ENCODE peak calls at places on chromosome 15, in six cellular contexts. X, I, T, F, G and Y are unnamed samples.

GRCh38 chr15:70281261-70281810 is 183.6 kb upstream of the TLE3 start:
- DNase-seq in X (no peak), F (no peak), I (no peak), T (no peak), G (no peak), Y (no peak)

GRCh38 chr15:31338879-31339557 is 12.4 kb downstream of the KLF13 start:
- DNase-seq in G (peak; percentile 90), T (peak; percentile 50), F (peak; percentile 88), X (no peak), I (no peak), Y (peak; percentile 40)

GRCh38 chr15:50183112-50183794 is 1.3 kb downstream of the SLC27A2 start:
- DNase-seq in G (no peak), F (no peak), I (no peak), T (no peak), X (no peak), Y (no peak)

GRCh38 chr15:85750319-85750806 is 44.4 kb downstream of the KLHL25 start:
- DNase-seq in T (peak; percentile 24), X (no peak), I (no peak), G (peak; percentile 89), F (no peak), Y (no peak)

GRCh38 chr15:99542828-99543227 is 23.0 kb upstream of the MEF2A start:
- DNase-seq in G (peak; percentile 21), F (no peak), X (no peak), T (no peak), I (no peak), Y (no peak)

GRCh38 chr15:101152914-101153313 is 98.9 kb downstream of the CHSY1 start:
- DNase-seq in X (no peak), G (no peak), T (peak; percentile 55), F (no peak), I (no peak), Y (no peak)

GRCh38 chr15:35723852-35724251 is 177.9 kb upstream of the DPH6 start:
- DNase-seq in F (no peak), T (no peak), G (no peak), I (no peak), X (no peak), Y (no peak)

GRCh38 chr15:97410907-97411575 is 549.5 kb upstream of the ARRDC4 start:
- DNase-seq in X (no peak), G (no peak), T (no peak), I (no peak), F (no peak), Y (no peak)

GRCh38 chr15:80699981-80700380 is 4.9 kb downstream of the ABHD17C start:
- DNase-seq in F (peak; percentile 35), G (no peak), X (no peak), I (no peak), T (no peak), Y (no peak)

GRCh38 chr15:65081758-65082157 is 5.2 kb downstream of the KBTBD13 start:
- DNase-seq in F (no peak), I (no peak), G (no peak), T (no peak), X (no peak), Y (no peak)

GRCh38 chr15:62391565-62392262 is 226.6 kb upstream of the C2CD4B start:
- DNase-seq in F (peak; percentile 12), T (peak; percentile 61), I (peak; percentile 35), X (peak; percentile 50), G (peak; percentile 65), Y (peak; percentile 20)
- TF ChIP-seq CTCF in F (peak; percentile 48), T (no peak), I (peak; percentile 35), X (no peak), G (no peak), Y (no peak)

DNA sequence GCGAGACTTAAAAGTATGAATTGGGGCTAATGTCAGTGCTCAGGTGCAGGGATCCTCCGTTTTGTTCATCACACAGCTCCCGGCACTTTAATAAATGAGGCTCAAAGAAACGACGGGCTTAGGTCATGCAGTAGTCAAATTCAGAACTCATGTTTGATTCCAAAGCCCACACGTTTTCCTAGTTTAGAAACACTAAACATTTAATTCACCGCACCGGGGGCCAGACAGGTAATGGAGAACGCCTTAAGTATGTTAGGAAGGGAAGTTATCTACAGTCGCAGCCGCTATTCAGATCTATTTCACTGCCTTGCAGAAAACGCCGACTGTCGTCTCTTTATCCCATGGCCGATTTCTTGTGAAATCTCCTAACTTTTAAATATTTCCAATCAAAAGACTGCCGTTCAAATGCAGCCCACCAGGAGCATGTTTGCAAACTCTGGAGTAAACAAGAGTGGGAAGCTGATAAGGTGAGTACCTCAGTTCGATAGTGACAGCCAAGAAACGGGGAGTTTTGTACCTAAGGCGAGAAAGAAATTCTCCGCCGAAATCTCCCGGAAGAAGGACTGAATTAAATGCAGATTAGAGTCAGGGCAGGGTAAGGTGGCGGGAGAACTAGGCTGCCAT is 569 bp downstream of the HIGD2B start:
- DNase-seq in G (peak; percentile 0), T (no peak), F (no peak), X (no peak), I (no peak), Y (no peak)
- TF ChIP-seq CTCF in G (no peak), T (peak; percentile 17), F (peak; percentile 28), X (no peak), I (no peak), Y (no peak)

GRCh38 chr15:74807302-74807701 is 5.3 kb upstream of the LMAN1L start:
- DNase-seq in F (no peak), I (no peak), T (no peak), X (no peak), G (no peak), Y (no peak)
- TF ChIP-seq CTCF in F (no peak), I (no peak), T (no peak), X (no peak), G (no peak), Y (no peak)

DNA sequence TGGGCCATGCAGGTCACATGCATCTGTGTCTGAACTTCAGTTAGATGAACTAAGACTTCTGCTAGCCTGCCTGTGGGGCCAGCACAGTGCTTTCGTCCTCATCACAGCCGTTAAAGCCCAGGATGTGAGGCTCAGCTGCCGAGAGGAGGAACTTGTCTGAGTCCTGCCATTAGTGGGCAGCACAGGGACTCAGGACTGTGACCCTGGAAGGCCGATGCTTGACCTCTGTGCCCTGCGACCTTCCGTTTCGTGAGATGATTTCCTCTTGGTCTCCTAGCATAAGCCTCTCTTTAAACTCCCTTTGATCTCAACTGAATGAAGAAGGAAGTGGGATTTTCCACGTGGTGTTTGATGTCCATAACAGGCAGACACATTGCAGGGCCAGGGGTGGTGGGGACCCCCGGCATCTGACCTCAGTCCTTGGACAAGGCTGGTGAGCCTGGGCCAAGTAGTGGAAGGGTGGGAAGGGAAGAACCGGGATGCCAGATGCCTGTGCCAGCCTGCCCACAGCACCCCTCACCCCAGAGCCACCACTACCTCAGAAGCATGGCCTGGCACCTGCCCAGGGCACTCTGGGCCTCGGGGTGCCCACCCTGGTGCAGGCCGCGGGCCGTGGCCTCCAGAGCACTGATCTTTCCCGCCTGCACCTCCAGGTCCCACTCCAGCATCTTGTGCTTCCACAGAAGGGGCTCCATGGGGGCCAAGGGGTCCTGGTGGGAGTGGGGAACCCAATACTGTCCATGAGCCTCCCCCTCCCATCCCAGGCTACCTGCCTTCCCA is 21.6 kb downstream of the PLA2G4B start:
- DNase-seq in F (no peak), X (no peak), T (no peak), I (no peak), G (no peak), Y (no peak)
- TF ChIP-seq CTCF in F (peak; percentile 34), X (no peak), T (no peak), I (no peak), G (no peak), Y (no peak)

GRCh38 chr15:39874890-39875549 is 45.0 kb downstream of the GPR176 start:
- DNase-seq in I (no peak), G (peak; percentile 67), T (peak; percentile 30), F (peak; percentile 31), X (peak; percentile 10), Y (no peak)
- TF ChIP-seq CTCF in I (peak; percentile 55), G (peak; percentile 71), T (peak; percentile 33), F (peak; percentile 77), X (peak; percentile 49), Y (no peak)

DNA sequence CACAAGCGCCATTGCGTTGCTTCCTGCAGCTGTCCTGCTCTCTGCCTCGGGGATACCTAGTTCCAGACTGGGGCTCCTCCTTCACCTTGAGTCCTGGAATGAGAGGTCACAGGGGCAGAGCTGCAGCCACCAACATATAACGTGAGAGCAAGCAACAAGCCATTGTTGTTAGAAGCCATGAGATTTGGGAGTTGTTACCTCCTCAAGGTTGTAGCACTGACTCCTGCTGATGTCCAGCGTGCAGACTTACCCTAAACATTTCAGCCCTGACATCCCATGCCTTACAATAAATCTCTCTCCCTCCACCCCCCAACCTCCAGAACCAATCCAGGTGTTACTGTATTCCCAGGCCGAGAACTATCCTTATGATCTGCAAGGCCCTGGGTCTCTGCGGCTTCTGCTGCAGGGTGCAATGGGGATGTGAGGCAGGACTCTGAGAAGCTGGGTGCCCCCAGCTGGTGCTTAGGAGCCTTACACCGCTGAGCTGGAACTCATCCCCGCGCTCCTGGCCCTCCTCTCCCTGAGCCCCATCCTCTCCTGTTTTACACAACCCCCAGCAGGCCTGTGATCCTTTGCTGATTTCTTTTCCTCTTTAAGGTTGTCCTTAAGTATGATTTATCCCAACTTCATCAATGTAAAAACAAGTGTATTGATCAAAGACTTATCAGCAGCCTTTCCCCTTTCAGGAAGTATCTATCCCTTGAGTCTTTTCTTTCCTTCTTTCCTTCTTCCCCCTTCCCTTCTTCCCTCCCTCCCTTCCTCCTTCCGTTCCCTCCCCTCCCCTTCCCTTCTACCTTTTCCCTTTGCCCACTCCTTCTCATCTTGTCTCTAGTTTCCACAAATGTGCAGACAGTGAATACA is 84.2 kb upstream of the ABHD2 start:
- DNase-seq in T (peak; percentile 58), G (peak; percentile 79), I (no peak), X (no peak), F (no peak), Y (no peak)
- TF ChIP-seq CTCF in T (peak; percentile 8), G (peak; percentile 74), I (peak; percentile 56), X (no peak), F (peak; percentile 70), Y (no peak)

GRCh38 chr15:77420610-77421369 is at the start of gene HMG20A:
- DNase-seq in G (peak; percentile 92), X (peak; percentile 52), I (peak; percentile 43), F (peak; percentile 66), T (peak; percentile 68), Y (peak; percentile 49)

GRCh38 chr15:77419836-77420609 is at the start of gene PEAK1:
- DNase-seq in G (peak; percentile 99), X (peak; percentile 98), T (peak; percentile 100), F (peak; percentile 99), I (peak; percentile 99), Y (peak; percentile 98)

GRCh38 chr15:77418341-77419049 is 1.4 kb downstream of the PEAK1 start:
- DNase-seq in G (peak; percentile 22), X (no peak), T (no peak), I (no peak), F (peak; percentile 45), Y (no peak)

GRCh38 chr15:77417642-77418041 is 2.3 kb downstream of the PEAK1 start:
- DNase-seq in I (no peak), F (peak; percentile 18), X (no peak), G (peak; percentile 17), T (no peak), Y (no peak)

DNA sequence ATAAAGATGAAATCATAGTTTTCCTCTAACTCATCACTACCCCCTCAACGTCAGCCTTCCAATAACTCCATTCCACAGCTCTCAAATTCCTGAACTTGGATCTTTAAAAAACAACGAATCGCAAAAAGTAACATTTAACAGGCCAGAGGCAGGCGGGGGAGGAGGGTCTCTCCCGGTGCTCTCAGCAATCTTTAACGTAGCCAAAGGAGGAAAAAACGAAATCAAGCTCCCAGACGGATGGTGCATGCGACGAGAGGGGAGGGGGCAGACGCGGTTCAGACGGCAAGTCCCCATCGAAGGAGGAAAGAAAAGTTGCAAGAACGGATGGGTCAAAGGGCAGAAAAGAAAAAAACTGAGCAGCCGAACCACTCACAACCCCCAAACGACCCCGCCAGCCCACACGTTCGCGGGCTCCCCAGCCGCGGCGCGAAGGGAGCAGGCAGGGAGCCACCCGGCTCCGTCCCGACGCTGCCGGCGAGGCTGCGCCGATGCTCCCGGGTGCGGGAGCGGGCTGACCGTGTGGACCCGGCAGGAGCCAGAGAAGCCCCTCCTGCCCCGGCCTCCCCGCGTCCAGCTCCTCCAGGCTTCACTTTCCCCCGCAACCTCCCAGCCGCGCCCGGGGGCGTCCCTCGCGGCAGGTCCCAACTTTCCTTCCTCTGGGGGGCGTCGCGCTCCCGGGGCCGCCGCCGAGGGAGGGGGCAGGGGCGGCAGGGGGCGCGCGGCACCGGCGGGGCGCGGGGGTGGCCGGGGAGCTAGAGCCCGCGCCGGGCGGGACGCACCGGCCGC is 661 bp downstream of the PEAK1 start:
- DNase-seq in I (peak; percentile 39), T (peak; percentile 67), X (peak; percentile 22), G (peak; percentile 46), F (peak; percentile 11), Y (no peak)
- TF ChIP-seq CTCF in I (peak; percentile 30), T (no peak), X (no peak), G (no peak), F (peak; percentile 68), Y (no peak)